ENCODE peak calls at places on chromosomes 6 and 20, in nine cellular contexts. F, C, A, R, Z, Q, B, W and O are unnamed samples.

GRCh38 chr20:32458061-32458836 is 100.1 kb downstream of the ASXL1 start:
- DNase-seq in C (no peak), Q (no peak), R (peak), Z (no peak), W (no peak), B (no peak), A (no peak), F (no peak), O (no peak)

GRCh38 chr6:134029495-134030455 is 22.6 kb downstream of the SLC2A12 start:
- DNase-seq in B (no peak), Q (no peak), A (no peak), C (no peak), W (peak), Z (peak), R (no peak), F (no peak), O (no peak)

GRCh38 chr20:59820204-59821041 is 113.0 kb downstream of the SYCP2 start:
- DNase-seq in F (no peak), C (no peak), Q (peak), A (no peak), R (no peak), Z (peak), W (peak), B (no peak), O (no peak)

GRCh38 chr6:11126876-11127275 is 15.4 kb upstream of the ERVFRD-1 start:
- DNase-seq in B (no peak), F (no peak), Q (no peak), C (no peak), R (no peak), A (peak), W (peak), Z (peak), O (no peak)

GRCh38 chr6:33886673-33887144 is 82.9 kb upstream of the MLN start:
- DNase-seq in Q (peak), A (no peak), R (no peak), C (no peak), W (peak), Z (peak), F (no peak), B (peak), O (no peak)

GRCh38 chr6:15714658-15715057 is 51.8 kb upstream of the DTNBP1 start:
- DNase-seq in Q (no peak), Z (no peak), W (no peak), R (no peak), B (no peak), F (no peak), A (no peak), C (no peak), O (no peak)

GRCh38 chr6:12291785-12292604 is 1.8 kb downstream of the EDN1 start:
- DNase-seq in B (peak), Q (no peak), W (peak), A (peak), F (peak), Z (peak), C (no peak), R (no peak), O (peak)

GRCh38 chr6:149016716-149017115 is 269.9 kb downstream of the UST start:
- DNase-seq in A (no peak), F (no peak), R (no peak), Z (no peak), W (no peak), B (no peak), Q (no peak), C (no peak), O (no peak)

GRCh38 chr6:159109391-159109790 is 59.8 kb upstream of the FNDC1 start:
- DNase-seq in A (no peak), F (no peak), B (no peak), R (no peak), Z (no peak), Q (no peak), W (no peak), C (no peak), O (no peak)

GRCh38 chr6:71444222-71444621 is 155.6 kb downstream of the OGFRL1 start:
- DNase-seq in A (no peak), Q (no peak), W (no peak), R (no peak), F (no peak), B (no peak), C (no peak), Z (no peak), O (no peak)

GRCh38 chr6:119594907-119595306 is 245.3 kb upstream of the MAN1A1 start:
- DNase-seq in F (no peak), C (no peak), Z (peak), Q (no peak), W (peak), R (no peak), B (no peak), A (no peak), O (no peak)

GRCh38 chr6:134590449-134590848 is 272.5 kb upstream of the SGK1 start:
- DNase-seq in B (no peak), R (no peak), Z (peak), A (no peak), F (no peak), Q (no peak), W (peak), C (no peak), O (no peak)

GRCh38 chr6:119289651-119290050 is 59.9 kb downstream of the MAN1A1 start:
- DNase-seq in Q (no peak), W (no peak), C (no peak), B (no peak), A (no peak), R (no peak), F (no peak), Z (no peak), O (no peak)

GRCh38 chr6:106439459-106439858 is 78.9 kb downstream of the CRYBG1 start:
- DNase-seq in F (no peak), W (peak), R (no peak), Z (peak), Q (peak), B (no peak), A (no peak), C (no peak), O (no peak)

GRCh38 chr20:57991211-57991841 is 237.1 kb downstream of the ANKRD60 start:
- DNase-seq in A (peak), W (peak), Q (peak), Z (peak), R (no peak), F (no peak), B (peak), C (no peak), O (no peak)

GRCh38 chr6:104639671-104640070 is 220.0 kb downstream of the HACE1 start:
- DNase-seq in F (peak), C (no peak), R (no peak), B (peak), W (peak), A (no peak), Q (no peak), Z (peak), O (no peak)

GRCh38 chr6:144195671-144196070 is 45.4 kb downstream of the STX11 start:
- DNase-seq in W (no peak), B (no peak), C (no peak), R (no peak), F (no peak), Z (peak), Q (peak), A (peak), O (no peak)

GRCh38 chr20:60010689-60011417 is 52.6 kb downstream of the CDH26 start:
- DNase-seq in Z (no peak), R (no peak), Q (no peak), A (no peak), W (no peak), F (no peak), B (no peak), C (no peak), O (no peak)

GRCh38 chr6:93407186-93407585 is 12.2 kb downstream of the EPHA7 start:
- DNase-seq in W (peak), Z (peak), A (no peak), B (no peak), Q (no peak), R (no peak), F (no peak), C (no peak), O (no peak)

GRCh38 chr20:8646026-8646425 is 422.9 kb upstream of the PLCB4 start:
- DNase-seq in B (no peak), R (no peak), Z (peak), W (peak), A (no peak), Q (peak), C (no peak), F (no peak), O (no peak)

GRCh38 chr20:62364911-62365736 is 2.0 kb downstream of the LAMA5 start:
- DNase-seq in R (peak), Q (no peak), C (no peak), Z (no peak), B (no peak), W (peak), F (no peak), A (peak), O (no peak)

GRCh38 chr20:59046862-59047261 is 4.3 kb upstream of the PRELID3B start:
- DNase-seq in W (no peak), Q (no peak), C (no peak), B (no peak), F (no peak), R (no peak), Z (no peak), A (no peak), O (no peak)

GRCh38 chr6:13239530-13240455 is 88.5 kb downstream of the TBC1D7 start:
- DNase-seq in Q (no peak), C (no peak), R (no peak), F (no peak), W (no peak), A (no peak), Z (no peak), B (no peak), O (no peak)

GRCh38 chr6:26118999-26119398 is 31.8 kb downstream of the HFE start:
- DNase-seq in Z (peak), Q (no peak), B (peak), W (peak), A (no peak), F (no peak), R (no peak), C (no peak), O (no peak)

GRCh38 chr6:37650071-37650481 is 47.6 kb downstream of the MDGA1 start:
- DNase-seq in W (no peak), F (peak), A (no peak), C (peak), R (no peak), Q (no peak), Z (peak), B (no peak), O (peak)

GRCh38 chr6:16681260-16681873 is 79.9 kb downstream of the ATXN1 start:
- DNase-seq in Q (peak), W (peak), A (peak), F (no peak), Z (peak), B (peak), C (no peak), R (no peak), O (no peak)

GRCh38 chr6:112037783-112038216 is 16.1 kb upstream of the CCN6 start:
- DNase-seq in A (peak), C (no peak), F (no peak), W (peak), R (no peak), Z (peak), B (no peak), Q (peak), O (no peak)

GRCh38 chr6:21754891-21755290 is 161.3 kb downstream of the SOX4 start:
- DNase-seq in B (no peak), R (no peak), Q (peak), A (peak), W (peak), C (no peak), F (no peak), Z (peak), O (no peak)

GRCh38 chr6:63744810-63745209 is 109.2 kb downstream of the PHF3 start:
- DNase-seq in A (no peak), Q (no peak), R (no peak), C (no peak), B (no peak), W (no peak), F (no peak), Z (no peak), O (no peak)

GRCh38 chr6:142885182-142885867 is 59.7 kb downstream of the HIVEP2 start:
- DNase-seq in A (peak), B (peak), W (peak), Z (peak), R (peak), C (peak), Q (peak), F (peak), O (peak)

GRCh38 chr6:30102701-30103629 is 9.9 kb downstream of the TRIM31 start:
- DNase-seq in R (peak), B (peak), W (peak), A (peak), Z (peak), C (peak), Q (peak), F (peak), O (peak)

GRCh38 chr20:8299921-8300320 is 167.9 kb downstream of the PLCB1 start:
- DNase-seq in C (no peak), Z (peak), W (peak), B (no peak), F (no peak), A (no peak), Q (no peak), R (no peak), O (no peak)

GRCh38 chr6:56073315-56073714 is 174.1 kb downstream of the COL21A1 start:
- DNase-seq in W (no peak), A (no peak), C (no peak), Q (no peak), B (no peak), F (no peak), R (no peak), Z (no peak), O (no peak)

DNA sequence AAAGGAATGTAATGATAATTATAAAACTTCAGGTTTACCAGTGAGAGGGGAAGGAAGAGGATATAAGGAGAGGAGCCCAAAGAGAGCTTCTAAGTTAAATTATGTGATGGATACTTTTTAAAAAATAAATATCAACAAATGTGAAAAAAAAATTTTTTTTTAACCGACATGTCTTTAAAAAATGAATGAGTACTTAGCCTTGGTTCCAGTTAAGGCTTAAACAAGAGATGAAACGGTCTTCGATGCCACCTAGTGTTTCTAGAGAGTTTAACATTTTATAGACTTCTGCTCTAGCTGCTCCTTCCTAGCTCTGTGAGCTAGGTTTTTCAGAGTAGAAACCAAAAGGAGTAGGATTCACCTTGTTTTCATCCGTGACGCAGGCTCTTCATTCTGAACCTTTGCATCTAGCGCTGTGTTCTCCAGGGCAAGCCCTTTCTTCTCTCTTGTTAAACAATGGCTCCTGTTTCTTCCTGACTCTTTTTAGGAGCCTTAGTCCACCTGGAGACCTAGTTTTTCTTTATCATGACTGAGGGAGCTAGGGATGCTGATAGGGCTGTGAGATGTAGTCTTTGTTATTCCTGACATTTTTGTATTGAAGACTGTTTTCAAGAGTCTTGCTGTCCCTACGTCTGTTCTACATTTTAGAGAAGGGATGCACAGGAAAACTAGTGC is 42.4 kb upstream of the GNRH2 start:
- DNase-seq in A (no peak), F (peak), C (peak), Z (no peak), Q (peak), B (peak), W (peak), R (no peak), O (peak)
- TF ChIP-seq CTCF in A (peak), F (peak), C (peak), Z (no peak), Q (peak), B (peak), W (peak), R (peak), O (peak)

GRCh38 chr6:2127484-2127911 is 117.9 kb downstream of the GMDS start:
- DNase-seq in F (peak), A (no peak), R (no peak), W (no peak), Z (no peak), B (no peak), Q (no peak), C (peak), O (peak)

GRCh38 chr6:2132416-2132815 is 113.0 kb downstream of the GMDS start:
- DNase-seq in Z (peak), W (peak), Q (peak), B (no peak), C (no peak), F (no peak), A (peak), R (peak), O (no peak)

GRCh38 chr6:2132911-2133310 is 112.5 kb downstream of the GMDS start:
- DNase-seq in W (no peak), A (no peak), F (no peak), B (no peak), C (no peak), Q (no peak), Z (no peak), R (no peak), O (no peak)

GRCh38 chr6:2126351-2126750 is 119.1 kb downstream of the GMDS start:
- DNase-seq in R (no peak), W (no peak), A (no peak), C (no peak), B (no peak), F (no peak), Q (no peak), Z (no peak), O (no peak)

DNA sequence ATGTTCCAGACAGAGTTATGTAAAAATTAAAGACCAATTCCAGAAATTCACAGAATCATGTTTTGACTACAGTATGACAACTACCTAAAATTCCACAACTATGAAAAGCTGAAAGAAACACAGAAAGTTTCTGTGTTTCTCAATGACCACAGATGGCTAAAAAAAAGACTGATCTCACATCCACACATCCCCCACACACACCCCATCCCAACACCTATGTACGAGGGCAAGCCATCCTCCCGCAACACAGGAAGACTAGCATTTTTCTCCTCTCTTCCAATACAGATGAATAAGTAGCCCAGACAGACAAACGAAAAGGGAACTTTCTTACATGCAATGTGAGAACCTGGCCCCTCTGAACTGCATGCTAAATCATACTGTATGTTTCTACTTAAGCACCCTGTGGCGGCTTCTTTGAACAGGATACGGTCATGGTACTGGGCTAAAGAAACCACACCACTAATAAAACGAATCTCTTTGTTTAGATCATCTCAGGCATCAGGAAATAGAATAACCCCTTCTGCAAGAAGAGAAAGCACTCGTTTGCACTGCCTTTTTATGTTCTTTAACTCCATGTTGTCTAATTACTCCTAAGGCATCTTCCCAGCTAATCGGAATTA is 116.2 kb downstream of the GMDS start:
- DNase-seq in B (no peak), A (no peak), Q (no peak), F (peak), C (no peak), Z (no peak), R (no peak), W (no peak), O (peak)
- TF ChIP-seq CTCF in B (no peak), A (no peak), Q (no peak), F (no peak), C (no peak), Z (no peak), R (no peak), W (no peak), O (no peak)

DNA sequence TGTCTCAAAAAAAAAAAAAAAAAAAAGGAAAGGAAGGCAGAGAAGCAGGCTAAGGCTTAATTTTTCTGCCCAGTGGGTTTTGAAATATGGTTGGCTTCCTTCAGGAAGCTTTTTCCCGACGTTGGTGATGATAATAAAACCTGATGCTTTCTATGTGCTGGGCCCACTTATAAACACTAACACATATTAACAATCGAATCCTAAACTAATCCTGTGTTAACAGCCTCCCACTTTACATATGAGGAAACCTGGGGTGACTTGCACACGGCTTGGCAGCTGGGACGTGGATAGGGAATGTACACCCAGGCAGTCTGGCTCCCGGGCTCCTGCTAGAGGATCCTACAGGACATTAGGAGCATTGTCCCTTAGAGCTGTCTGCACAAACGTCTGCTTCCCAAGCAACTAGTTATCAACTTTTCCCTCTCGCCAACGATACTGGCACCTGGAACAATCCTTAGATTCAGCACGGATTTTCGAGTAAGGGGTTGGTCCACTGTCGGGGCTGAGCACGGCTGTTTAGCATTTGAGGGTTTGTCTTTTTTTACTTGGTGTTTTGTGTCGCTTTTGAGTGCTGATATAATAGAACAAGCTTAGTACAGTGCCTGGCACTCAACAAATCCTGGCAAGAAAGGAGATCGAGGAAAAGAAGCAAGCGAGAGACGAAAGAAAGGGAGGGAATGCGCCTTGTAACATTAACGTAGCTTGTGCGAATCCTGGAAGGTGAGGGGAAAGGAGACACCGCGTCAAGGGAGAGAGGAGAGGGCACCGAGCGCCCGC is 622 bp upstream of the KIZ start:
- DNase-seq in B (no peak), Z (peak), W (peak), Q (no peak), A (no peak), C (no peak), R (peak), F (no peak), O (peak)
- TF ChIP-seq CTCF in B (no peak), Z (peak), W (no peak), Q (no peak), A (peak), C (no peak), R (no peak), F (no peak), O (no peak)

GRCh38 chr20:15763344-15763743 is 809.9 kb downstream of the KIF16B start:
- DNase-seq in A (no peak), W (no peak), B (no peak), Z (peak), R (no peak), Q (no peak), C (no peak), F (no peak), O (no peak)
- TF ChIP-seq CTCF in A (no peak), W (no peak), B (no peak), Z (no peak), R (no peak), Q (no peak), C (no peak), F (no peak), O (no peak)

GRCh38 chr20:1440024-1440423 is 26.6 kb downstream of the NSFL1C start:
- DNase-seq in B (peak), Z (peak), R (no peak), A (peak), W (peak), Q (no peak), F (no peak), C (peak), O (no peak)
- TF ChIP-seq CTCF in B (peak), Z (peak), R (no peak), A (peak), W (peak), Q (no peak), F (peak), C (no peak), O (peak)